ENCODE peak calls at places on chromosomes 6 and 20, in ten cellular contexts. E is left cardiac atrium, U is NCI-H69, H is gastrocnemius medialis, I is aorta, Y is fibroblast of the conjunctiva, V is amniotic epithelial cell, S is BJ, K is LHCN-M2, P is HT-29. D is an unnamed sample.

GRCh38 chr6:168092541-168092940 is 13.5 kb upstream of the FRMD1 start:
- DNase-seq in S (no peak), I (peak), Y (no peak), H (no peak), P (no peak), U (no peak), V (no peak), K (no peak), E (no peak), D (no peak)

GRCh38 chr20:38843346-38843745 is 37.8 kb downstream of the PPP1R16B start:
- DNase-seq in P (no peak), S (no peak), H (no peak), E (no peak), V (no peak), K (no peak), I (no peak), Y (no peak), U (no peak), D (no peak)

GRCh38 chr20:58649288-58650180 is 1.5 kb upstream of the STX16 start:
- DNase-seq in E (peak), S (no peak), P (no peak), H (no peak), Y (no peak), I (no peak), K (no peak), U (no peak), V (no peak), D (peak)

GRCh38 chr6:19771753-19772336 is 65.3 kb upstream of the ID4 start:
- DNase-seq in E (no peak), I (no peak), V (peak), Y (no peak), U (no peak), K (peak), H (no peak), P (no peak), S (no peak), D (no peak)

GRCh38 chr6:40308533-40309306 is 278.4 kb downstream of the LRFN2 start:
- DNase-seq in S (no peak), P (peak), E (peak), I (no peak), H (no peak), V (peak), Y (peak), K (peak), U (peak), D (peak)

GRCh38 chr20:48421547-48421946 is 406.3 kb downstream of the PREX1 start:
- DNase-seq in E (no peak), Y (no peak), K (no peak), U (no peak), H (no peak), I (no peak), P (peak), V (no peak), S (no peak), D (no peak)

GRCh38 chr6:63643862-63644261 is 8.3 kb downstream of the PHF3 start:
- DNase-seq in P (no peak), V (no peak), S (no peak), K (no peak), I (no peak), H (no peak), E (no peak), U (no peak), Y (no peak), D (peak)

GRCh38 chr20:62405108-62405980 is 1.7 kb downstream of the CABLES2 start:
- DNase-seq in I (peak), H (no peak), K (peak), V (peak), E (peak), P (peak), U (no peak), Y (peak), S (no peak), D (peak)

D was measured in DMS53.